ENCODE peak calls at places on chromosomes 6 and 20, in seven cellular contexts. V, U, O, N, L, J and D are unnamed samples.
A peak's percentile ranks its signal among the peaks of the same experiment; 100 is the strongest.

GRCh38 chr6:113103618-113104390 is 753.3 kb upstream of the MARCKS start:
- DNase-seq in U (no peak), N (no peak), L (peak; percentile 18), O (peak; percentile 65), J (no peak), V (no peak), D (peak; percentile 62)

GRCh38 chr6:38207371-38207770 is 387.8 kb downstream of the ZFAND3 start:
- DNase-seq in U (no peak), L (no peak), J (no peak), O (no peak), V (no peak), N (no peak), D (no peak)

GRCh38 chr6:14518515-14519217 is 401.1 kb downstream of the CD83 start:
- DNase-seq in L (no peak), U (no peak), O (no peak), N (no peak), J (no peak), V (no peak), D (no peak)

GRCh38 chr20:21702553-21703467 is 2.7 kb upstream of the PAX1 start:
- DNase-seq in N (peak; percentile 80), L (no peak), V (no peak), J (no peak), O (peak; percentile 36), U (peak; percentile 43), D (no peak)

GRCh38 chr20:62655291-62656204 is 13.2 kb downstream of the SLCO4A1 start:
- DNase-seq in V (no peak), N (no peak), O (no peak), U (no peak), J (no peak), L (no peak), D (no peak)

GRCh38 chr20:60326821-60327220 is 368.6 kb downstream of the CDH26 start:
- DNase-seq in U (no peak), N (no peak), J (no peak), L (no peak), V (no peak), O (no peak), D (no peak)

GRCh38 chr6:37618916-37619605 is 78.6 kb downstream of the MDGA1 start:
- DNase-seq in L (no peak), N (peak; percentile 48), V (no peak), J (no peak), O (no peak), U (no peak), D (no peak)

GRCh38 chr20:58130574-58130973 is 97.9 kb downstream of the ANKRD60 start:
- DNase-seq in U (no peak), O (no peak), N (no peak), J (no peak), V (no peak), L (no peak), D (no peak)

GRCh38 chr6:35014341-35014740 is 125.3 kb downstream of the ANKS1A start:
- DNase-seq in L (no peak), V (no peak), J (no peak), N (no peak), O (no peak), U (no peak), D (no peak)

GRCh38 chr20:3651204-3651970 is 11.8 kb downstream of the GFRA4 start:
- DNase-seq in V (no peak), L (no peak), J (no peak), N (no peak), U (no peak), O (no peak), D (no peak)

GRCh38 chr20:62603021-62603906 is 39.0 kb upstream of the SLCO4A1 start:
- DNase-seq in U (peak; percentile 59), J (no peak), V (no peak), N (peak; percentile 83), O (no peak), L (peak; percentile 28), D (no peak)

GRCh38 chr20:31565699-31566331 is 39.3 kb upstream of the ID1 start:
- DNase-seq in J (no peak), N (no peak), O (no peak), U (no peak), L (peak; percentile 98), V (no peak), D (no peak)

GRCh38 chr20:19880256-19881079 is 122.4 kb downstream of the RIN2 start:
- DNase-seq in L (peak; percentile 94), O (peak; percentile 71), V (no peak), J (no peak), U (no peak), N (no peak), D (no peak)

GRCh38 chr6:88157106-88157505 is 9.0 kb downstream of the CNR1 start:
- DNase-seq in V (no peak), U (no peak), L (no peak), N (no peak), J (no peak), O (no peak), D (no peak)
- TF ChIP-seq CTCF in V (no peak), U (no peak), L (no peak), N (no peak), J (no peak), O (no peak), D (no peak)

GRCh38 chr6:126307859-126308258 is 32.1 kb upstream of the CENPW start:
- DNase-seq in U (no peak), J (no peak), N (no peak), V (no peak), L (peak; percentile 77), O (peak; percentile 82), D (peak; percentile 12)

GRCh38 chr6:126308367-126308766 is 31.5 kb upstream of the CENPW start:
- DNase-seq in U (no peak), J (no peak), O (no peak), N (no peak), L (no peak), V (no peak), D (no peak)

DNA sequence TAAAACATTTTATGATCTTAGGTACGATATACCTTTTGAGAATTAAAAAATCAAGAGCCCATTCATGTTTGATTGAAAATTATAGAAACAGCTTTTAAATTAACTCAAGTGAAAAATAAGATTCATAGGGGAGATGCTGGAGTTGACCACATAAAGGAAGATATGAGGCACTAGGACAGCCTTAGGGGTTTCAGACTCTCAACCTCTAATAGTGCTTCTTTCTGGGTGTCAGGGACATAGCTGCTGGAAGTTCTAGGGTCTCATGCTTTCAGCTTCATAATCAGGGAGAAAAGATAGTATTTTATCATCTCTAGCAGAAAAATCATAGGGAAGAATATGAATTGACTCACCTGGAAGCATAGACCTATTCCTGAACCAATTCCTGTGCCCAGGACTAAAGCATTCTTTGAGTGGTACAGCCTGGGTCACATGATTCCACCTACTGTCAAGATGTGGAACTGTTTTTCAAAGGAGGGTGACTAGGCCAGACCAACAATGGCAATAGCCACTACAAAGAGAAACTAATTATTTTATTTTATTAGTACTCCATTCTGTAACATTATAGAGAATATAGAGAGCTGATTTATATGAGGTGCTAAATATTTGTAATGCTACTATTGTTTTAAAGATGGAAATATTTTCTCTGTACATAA is 27.8 kb upstream of the CENPW start:
- DNase-seq in N (no peak), L (peak; percentile 44), J (no peak), U (no peak), O (peak; percentile 27), V (no peak), D (no peak)
- TF ChIP-seq CTCF in N (no peak), L (peak; percentile 8), J (peak; percentile 17), U (no peak), O (peak; percentile 43), V (no peak), D (peak; percentile 25)

DNA sequence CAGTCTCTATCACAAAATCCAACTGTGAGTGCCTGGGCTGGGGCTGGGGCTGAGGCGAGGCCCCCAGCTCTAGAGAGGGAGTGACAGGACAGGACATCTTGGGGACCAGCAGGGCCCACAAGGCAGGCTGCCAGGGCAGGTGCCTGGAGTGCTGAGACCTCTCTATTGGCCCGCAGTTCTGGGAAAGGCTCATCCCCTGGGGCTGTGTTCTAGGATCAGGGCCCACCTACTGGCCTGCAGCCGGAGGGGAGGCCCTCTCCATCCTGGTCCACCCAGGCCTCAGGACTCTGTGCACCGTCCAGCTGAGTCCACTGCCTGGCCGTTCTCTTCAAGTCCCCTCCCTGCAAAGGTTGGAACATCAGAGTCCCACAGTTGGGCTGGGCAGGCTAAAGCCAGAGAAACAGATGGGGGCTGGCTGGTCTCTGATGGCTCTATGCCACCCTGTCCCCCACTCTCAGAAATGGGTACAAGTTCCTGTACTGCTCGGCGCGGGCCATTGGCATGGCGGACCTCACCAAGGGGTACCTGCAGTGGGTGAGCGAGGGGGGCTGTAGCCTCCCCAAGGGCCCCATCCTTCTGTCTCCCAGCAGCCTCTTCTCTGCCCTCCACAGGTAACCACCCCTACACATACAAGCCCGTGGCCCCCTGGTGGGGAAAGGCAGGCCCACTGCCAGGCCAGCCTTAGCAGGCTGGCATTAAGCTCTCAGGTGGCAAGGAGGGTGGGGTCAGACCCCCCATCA is 9.0 kb downstream of the EMILIN3 start:
- DNase-seq in U (no peak), N (no peak), O (no peak), L (no peak), J (no peak), V (no peak), D (no peak)
- TF ChIP-seq CTCF in U (no peak), N (no peak), O (no peak), L (no peak), J (no peak), V (no peak), D (peak; percentile 13)

GRCh38 chr6:33828452-33828763 is 24.6 kb upstream of the MLN start:
- DNase-seq in L (no peak), V (no peak), O (no peak), J (no peak), N (no peak), U (no peak), D (no peak)

GRCh38 chr6:33826537-33826936 is 22.7 kb upstream of the MLN start:
- DNase-seq in O (no peak), V (no peak), J (no peak), N (no peak), L (no peak), U (no peak), D (no peak)

GRCh38 chr6:33830635-33831240 is 26.9 kb upstream of the MLN start:
- DNase-seq in N (no peak), L (no peak), O (no peak), V (no peak), J (no peak), U (no peak), D (no peak)

GRCh38 chr6:33828764-33829731 is 25.2 kb upstream of the MLN start:
- DNase-seq in L (no peak), O (peak; percentile 38), J (no peak), V (no peak), U (no peak), N (peak; percentile 80), D (no peak)

DNA sequence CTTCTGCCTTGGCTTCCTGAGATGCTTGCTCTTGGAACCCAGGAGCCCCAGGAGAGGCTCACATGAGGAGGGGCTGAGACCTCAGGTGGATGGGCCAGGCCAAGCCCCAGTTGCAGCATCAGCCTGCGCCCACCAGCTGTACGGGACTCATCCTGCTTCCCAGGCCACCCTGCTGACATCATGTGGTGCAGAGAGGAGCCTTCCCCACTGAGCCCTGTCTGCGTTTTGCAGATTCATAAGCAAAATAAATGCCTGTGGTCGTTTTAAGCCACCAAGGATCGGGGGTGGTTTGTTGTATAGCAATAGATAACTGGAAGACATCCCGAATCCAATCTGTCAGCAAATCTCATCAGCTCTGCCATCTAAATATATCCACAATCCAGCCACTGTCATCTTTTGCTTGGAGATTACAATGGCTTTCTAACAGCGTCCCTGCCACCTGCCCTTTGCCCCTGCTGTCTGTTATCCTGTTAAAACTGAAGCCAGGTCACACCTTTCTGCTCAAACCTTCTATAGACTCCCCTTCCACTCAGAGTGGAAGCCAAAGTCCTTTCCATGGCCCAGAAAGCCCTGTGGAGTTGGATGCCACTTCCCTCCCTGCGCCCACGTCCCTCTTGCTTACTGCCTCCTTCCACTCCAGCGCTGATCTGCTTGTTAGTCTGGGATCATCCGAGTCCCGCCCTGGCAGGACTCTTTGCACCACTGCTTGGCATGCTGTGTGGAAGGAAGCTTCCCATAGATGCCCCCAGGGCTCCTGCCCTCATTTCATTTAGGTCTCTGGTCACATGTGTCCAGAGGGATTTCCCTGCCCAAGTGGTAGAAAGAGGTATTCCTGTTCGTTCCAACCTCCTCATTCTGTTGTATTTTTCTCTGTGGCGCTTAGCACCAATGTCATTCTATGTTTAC is 24.0 kb upstream of the MLN start:
- DNase-seq in N (no peak), O (no peak), V (no peak), L (no peak), J (no peak), U (no peak), D (no peak)
- TF ChIP-seq CTCF in N (no peak), O (no peak), V (no peak), L (no peak), J (no peak), U (no peak), D (no peak)